ENCODE peak calls at places on chromosomes 6 and 20, in seven cellular contexts. One of them, this sample, is unnamed.

GRCh38 chr6:46648869-46649488 is 3.6 kb downstream of the CYP39A1 start:
- DNase-seq in HEK293T: no peak
- DNase-seq in foreskin keratinocyte: no peak
- DNase-seq in WTC11: no peak
- DNase-seq in SW 1271: no peak
- DNase-seq in naive thymus-derived CD4-positive, alpha-beta T cell: no peak
- DNase-seq in NCI-H1417: peak
- DNase-seq in this sample: no peak

GRCh38 chr6:132246632-132247270 is 154.5 kb downstream of the MOXD1 start:
- DNase-seq in SW 1271: no peak
- DNase-seq in naive thymus-derived CD4-positive, alpha-beta T cell: no peak
- DNase-seq in foreskin keratinocyte: peak
- DNase-seq in WTC11: no peak
- DNase-seq in NCI-H1417: no peak
- DNase-seq in HEK293T: no peak
- DNase-seq in this sample: no peak

GRCh38 chr20:41530923-41531322 is 87.3 kb downstream of the CHD6 start:
- DNase-seq in HEK293T: no peak
- DNase-seq in WTC11: no peak
- DNase-seq in naive thymus-derived CD4-positive, alpha-beta T cell: no peak
- DNase-seq in NCI-H1417: no peak
- DNase-seq in foreskin keratinocyte: no peak
- DNase-seq in SW 1271: no peak
- DNase-seq in this sample: no peak

GRCh38 chr20:327041-327945 is 1.9 kb downstream of the SOX12 start:
- DNase-seq in naive thymus-derived CD4-positive, alpha-beta T cell: peak
- DNase-seq in WTC11: peak
- DNase-seq in SW 1271: peak
- DNase-seq in HEK293T: peak
- DNase-seq in foreskin keratinocyte: peak
- DNase-seq in NCI-H1417: peak
- DNase-seq in this sample: peak

GRCh38 chr6:132961610-132962009 is 147.2 kb downstream of the RPS12 start:
- DNase-seq in SW 1271: no peak
- DNase-seq in HEK293T: no peak
- DNase-seq in foreskin keratinocyte: no peak
- DNase-seq in NCI-H1417: no peak
- DNase-seq in naive thymus-derived CD4-positive, alpha-beta T cell: no peak
- DNase-seq in WTC11: peak
- DNase-seq in this sample: no peak

GRCh38 chr6:28490191-28490890 is 25.3 kb downstream of the GPX6 start:
- DNase-seq in WTC11: no peak
- DNase-seq in HEK293T: peak
- DNase-seq in SW 1271: no peak
- DNase-seq in naive thymus-derived CD4-positive, alpha-beta T cell: peak
- DNase-seq in foreskin keratinocyte: no peak
- DNase-seq in NCI-H1417: no peak
- DNase-seq in this sample: no peak

GRCh38 chr6:157527471-157527907 is 146.5 kb downstream of the ZDHHC14 start:
- DNase-seq in WTC11: no peak
- DNase-seq in SW 1271: no peak
- DNase-seq in naive thymus-derived CD4-positive, alpha-beta T cell: peak
- DNase-seq in foreskin keratinocyte: no peak
- DNase-seq in NCI-H1417: no peak
- DNase-seq in HEK293T: no peak
- DNase-seq in this sample: peak

GRCh38 chr6:96724641-96725040 is 112.6 kb downstream of the GPR63 start:
- DNase-seq in SW 1271: no peak
- DNase-seq in HEK293T: no peak
- DNase-seq in NCI-H1417: no peak
- DNase-seq in foreskin keratinocyte: no peak
- DNase-seq in WTC11: no peak
- DNase-seq in naive thymus-derived CD4-positive, alpha-beta T cell: no peak
- DNase-seq in this sample: no peak

GRCh38 chr20:18307301-18307700 is 19.0 kb downstream of the ZNF133 start:
- DNase-seq in NCI-H1417: no peak
- DNase-seq in WTC11: no peak
- DNase-seq in HEK293T: no peak
- DNase-seq in naive thymus-derived CD4-positive, alpha-beta T cell: no peak
- DNase-seq in foreskin keratinocyte: no peak
- DNase-seq in SW 1271: no peak
- DNase-seq in this sample: no peak

GRCh38 chr6:13358486-13358885 is 30.1 kb upstream of the TBC1D7 start:
- DNase-seq in naive thymus-derived CD4-positive, alpha-beta T cell: no peak
- DNase-seq in HEK293T: no peak
- DNase-seq in foreskin keratinocyte: no peak
- DNase-seq in SW 1271: no peak
- DNase-seq in NCI-H1417: no peak
- DNase-seq in WTC11: no peak
- DNase-seq in this sample: no peak

GRCh38 chr20:23132930-23133559 is 46.9 kb upstream of the CD93 start:
- DNase-seq in HEK293T: no peak
- DNase-seq in WTC11: no peak
- DNase-seq in SW 1271: no peak
- DNase-seq in NCI-H1417: no peak
- DNase-seq in foreskin keratinocyte: no peak
- DNase-seq in naive thymus-derived CD4-positive, alpha-beta T cell: no peak
- DNase-seq in this sample: peak

GRCh38 chr6:108635505-108636226 is 74.9 kb downstream of the FOXO3 start:
- DNase-seq in SW 1271: no peak
- DNase-seq in WTC11: no peak
- DNase-seq in naive thymus-derived CD4-positive, alpha-beta T cell: peak
- DNase-seq in HEK293T: no peak
- DNase-seq in foreskin keratinocyte: no peak
- DNase-seq in NCI-H1417: no peak
- DNase-seq in this sample: peak

GRCh38 chr6:134170844-134171243 is 118.4 kb upstream of the SLC2A12 start:
- DNase-seq in foreskin keratinocyte: peak
- DNase-seq in naive thymus-derived CD4-positive, alpha-beta T cell: no peak
- DNase-seq in SW 1271: no peak
- DNase-seq in WTC11: no peak
- DNase-seq in NCI-H1417: no peak
- DNase-seq in HEK293T: no peak
- DNase-seq in this sample: no peak

GRCh38 chr6:106608080-106608668 is 21.1 kb downstream of the RTN4IP1 start:
- DNase-seq in WTC11: no peak
- DNase-seq in NCI-H1417: peak
- DNase-seq in SW 1271: peak
- DNase-seq in naive thymus-derived CD4-positive, alpha-beta T cell: peak
- DNase-seq in foreskin keratinocyte: peak
- DNase-seq in HEK293T: peak
- DNase-seq in this sample: peak

GRCh38 chr6:45002390-45002789 is 325.7 kb upstream of the RUNX2 start:
- DNase-seq in foreskin keratinocyte: no peak
- DNase-seq in NCI-H1417: no peak
- DNase-seq in naive thymus-derived CD4-positive, alpha-beta T cell: no peak
- DNase-seq in WTC11: no peak
- DNase-seq in SW 1271: no peak
- DNase-seq in HEK293T: no peak
- DNase-seq in this sample: no peak

GRCh38 chr6:42756713-42757112 is 10.8 kb upstream of the TBCC start:
- DNase-seq in WTC11: peak
- DNase-seq in SW 1271: no peak
- DNase-seq in NCI-H1417: no peak
- DNase-seq in foreskin keratinocyte: no peak
- DNase-seq in naive thymus-derived CD4-positive, alpha-beta T cell: no peak
- DNase-seq in HEK293T: no peak
- DNase-seq in this sample: no peak

GRCh38 chr20:53578492-53579222 is 15.0 kb downstream of the ZNF217 start:
- DNase-seq in HEK293T: peak
- DNase-seq in naive thymus-derived CD4-positive, alpha-beta T cell: peak
- DNase-seq in NCI-H1417: peak
- DNase-seq in foreskin keratinocyte: peak
- DNase-seq in SW 1271: peak
- DNase-seq in WTC11: no peak
- DNase-seq in this sample: peak

GRCh38 chr6:160156842-160157241 is 35.2 kb downstream of the SLC22A1 start:
- DNase-seq in WTC11: no peak
- DNase-seq in NCI-H1417: no peak
- DNase-seq in HEK293T: no peak
- DNase-seq in SW 1271: no peak
- DNase-seq in naive thymus-derived CD4-positive, alpha-beta T cell: no peak
- DNase-seq in foreskin keratinocyte: no peak
- DNase-seq in this sample: no peak

GRCh38 chr6:90599151-90599550 is 12.3 kb upstream of the MAP3K7 start:
- DNase-seq in HEK293T: no peak
- DNase-seq in naive thymus-derived CD4-positive, alpha-beta T cell: no peak
- DNase-seq in NCI-H1417: no peak
- DNase-seq in SW 1271: no peak
- DNase-seq in foreskin keratinocyte: no peak
- DNase-seq in WTC11: no peak
- DNase-seq in this sample: no peak

GRCh38 chr6:95518630-95519227 is 58.6 kb upstream of the MANEA start:
- DNase-seq in SW 1271: no peak
- DNase-seq in HEK293T: no peak
- DNase-seq in NCI-H1417: no peak
- DNase-seq in naive thymus-derived CD4-positive, alpha-beta T cell: no peak
- DNase-seq in foreskin keratinocyte: no peak
- DNase-seq in WTC11: no peak
- DNase-seq in this sample: no peak

GRCh38 chr6:16769986-16770376 is 8.7 kb upstream of the ATXN1 start:
- DNase-seq in NCI-H1417: no peak
- DNase-seq in SW 1271: peak
- DNase-seq in naive thymus-derived CD4-positive, alpha-beta T cell: no peak
- DNase-seq in HEK293T: no peak
- DNase-seq in foreskin keratinocyte: peak
- DNase-seq in WTC11: no peak
- DNase-seq in this sample: no peak

GRCh38 chr6:56226946-56227879 is 20.2 kb downstream of the COL21A1 start:
- DNase-seq in NCI-H1417: no peak
- DNase-seq in foreskin keratinocyte: no peak
- DNase-seq in naive thymus-derived CD4-positive, alpha-beta T cell: no peak
- DNase-seq in SW 1271: no peak
- DNase-seq in WTC11: no peak
- DNase-seq in HEK293T: no peak
- DNase-seq in this sample: no peak

GRCh38 chr20:42577193-42577592 is 612.5 kb downstream of the PTPRT start:
- DNase-seq in HEK293T: no peak
- DNase-seq in naive thymus-derived CD4-positive, alpha-beta T cell: no peak
- DNase-seq in NCI-H1417: no peak
- DNase-seq in SW 1271: no peak
- DNase-seq in foreskin keratinocyte: no peak
- DNase-seq in WTC11: peak
- DNase-seq in this sample: no peak

GRCh38 chr6:170068496-170068895 is 222.4 kb downstream of the DLL1 start:
- DNase-seq in foreskin keratinocyte: no peak
- DNase-seq in naive thymus-derived CD4-positive, alpha-beta T cell: no peak
- DNase-seq in NCI-H1417: no peak
- DNase-seq in WTC11: no peak
- DNase-seq in SW 1271: no peak
- DNase-seq in HEK293T: no peak
- DNase-seq in this sample: no peak

GRCh38 chr20:48632017-48632824 is 195.6 kb downstream of the PREX1 start:
- DNase-seq in WTC11: no peak
- DNase-seq in HEK293T: no peak
- DNase-seq in NCI-H1417: no peak
- DNase-seq in foreskin keratinocyte: no peak
- DNase-seq in SW 1271: no peak
- DNase-seq in naive thymus-derived CD4-positive, alpha-beta T cell: no peak
- DNase-seq in this sample: no peak

GRCh38 chr6:142297996-142298753 is 3.6 kb upstream of the ADGRG6 start:
- DNase-seq in SW 1271: peak
- DNase-seq in naive thymus-derived CD4-positive, alpha-beta T cell: no peak
- DNase-seq in NCI-H1417: no peak
- DNase-seq in HEK293T: no peak
- DNase-seq in WTC11: no peak
- DNase-seq in foreskin keratinocyte: peak
- DNase-seq in this sample: peak

GRCh38 chr20:7087803-7088202 is 320.3 kb downstream of the BMP2 start:
- DNase-seq in foreskin keratinocyte: no peak
- DNase-seq in NCI-H1417: no peak
- DNase-seq in SW 1271: no peak
- DNase-seq in naive thymus-derived CD4-positive, alpha-beta T cell: no peak
- DNase-seq in HEK293T: no peak
- DNase-seq in WTC11: no peak
- DNase-seq in this sample: no peak

GRCh38 chr6:133631421-133631820 is 257.5 kb upstream of the TCF21 start:
- DNase-seq in foreskin keratinocyte: no peak
- DNase-seq in SW 1271: peak
- DNase-seq in WTC11: no peak
- DNase-seq in HEK293T: no peak
- DNase-seq in NCI-H1417: no peak
- DNase-seq in naive thymus-derived CD4-positive, alpha-beta T cell: no peak
- DNase-seq in this sample: no peak

GRCh38 chr6:40755046-40755681 is 168.0 kb upstream of the LRFN2 start:
- DNase-seq in NCI-H1417: no peak
- DNase-seq in foreskin keratinocyte: peak
- DNase-seq in WTC11: no peak
- DNase-seq in SW 1271: no peak
- DNase-seq in HEK293T: no peak
- DNase-seq in naive thymus-derived CD4-positive, alpha-beta T cell: no peak
- DNase-seq in this sample: no peak

GRCh38 chr20:51759769-51760510 is 8.2 kb downstream of the ATP9A start:
- DNase-seq in NCI-H1417: no peak
- DNase-seq in naive thymus-derived CD4-positive, alpha-beta T cell: no peak
- DNase-seq in SW 1271: no peak
- DNase-seq in HEK293T: no peak
- DNase-seq in foreskin keratinocyte: no peak
- DNase-seq in WTC11: no peak
- DNase-seq in this sample: no peak

GRCh38 chr6:14983599-14984296 is 262.1 kb upstream of the JARID2 start:
- DNase-seq in SW 1271: no peak
- DNase-seq in naive thymus-derived CD4-positive, alpha-beta T cell: no peak
- DNase-seq in NCI-H1417: no peak
- DNase-seq in HEK293T: no peak
- DNase-seq in WTC11: no peak
- DNase-seq in foreskin keratinocyte: no peak
- DNase-seq in this sample: no peak

GRCh38 chr6:41071501-41071922 is 644 bp downstream of the OARD1 start:
- DNase-seq in SW 1271: no peak
- DNase-seq in NCI-H1417: no peak
- DNase-seq in foreskin keratinocyte: no peak
- DNase-seq in WTC11: peak
- DNase-seq in naive thymus-derived CD4-positive, alpha-beta T cell: no peak
- DNase-seq in HEK293T: no peak
- DNase-seq in this sample: no peak

GRCh38 chr6:15682965-15683822 is 20.4 kb upstream of the DTNBP1 start:
- DNase-seq in naive thymus-derived CD4-positive, alpha-beta T cell: no peak
- DNase-seq in SW 1271: no peak
- DNase-seq in NCI-H1417: no peak
- DNase-seq in WTC11: no peak
- DNase-seq in HEK293T: no peak
- DNase-seq in foreskin keratinocyte: no peak
- DNase-seq in this sample: peak

GRCh38 chr6:138550346-138550767 is 51.1 kb upstream of the NHSL1 start:
- DNase-seq in NCI-H1417: no peak
- DNase-seq in naive thymus-derived CD4-positive, alpha-beta T cell: no peak
- DNase-seq in HEK293T: no peak
- DNase-seq in WTC11: no peak
- DNase-seq in SW 1271: no peak
- DNase-seq in foreskin keratinocyte: no peak
- DNase-seq in this sample: no peak

GRCh38 chr20:4998160-4998651 is 3.1 kb downstream of the SLC23A2 start:
- DNase-seq in SW 1271: no peak
- DNase-seq in WTC11: no peak
- DNase-seq in naive thymus-derived CD4-positive, alpha-beta T cell: peak
- DNase-seq in HEK293T: peak
- DNase-seq in NCI-H1417: no peak
- DNase-seq in foreskin keratinocyte: no peak
- DNase-seq in this sample: peak

GRCh38 chr6:148509789-148510581 is 167.3 kb downstream of the SASH1 start:
- DNase-seq in WTC11: no peak
- DNase-seq in foreskin keratinocyte: peak
- DNase-seq in NCI-H1417: peak
- DNase-seq in HEK293T: no peak
- DNase-seq in naive thymus-derived CD4-positive, alpha-beta T cell: no peak
- DNase-seq in SW 1271: peak
- DNase-seq in this sample: peak

GRCh38 chr6:138160329-138161117 is 1.2 kb upstream of the ARFGEF3 start:
- DNase-seq in SW 1271: no peak
- DNase-seq in WTC11: no peak
- DNase-seq in foreskin keratinocyte: no peak
- DNase-seq in NCI-H1417: peak
- DNase-seq in naive thymus-derived CD4-positive, alpha-beta T cell: no peak
- DNase-seq in HEK293T: no peak
- DNase-seq in this sample: no peak

GRCh38 chr6:52109073-52109635 is 21.7 kb upstream of the PKHD1 start:
- DNase-seq in foreskin keratinocyte: no peak
- DNase-seq in WTC11: no peak
- DNase-seq in naive thymus-derived CD4-positive, alpha-beta T cell: no peak
- DNase-seq in NCI-H1417: no peak
- DNase-seq in HEK293T: no peak
- DNase-seq in SW 1271: no peak
- DNase-seq in this sample: no peak

This sample was measured in KBM-7.